ENCODE peak calls at places on chromosomes 11 and 22, in ten cellular contexts. D is GM12891; W is EL; N is globus pallidus; J is B cell; H is T-helper 9 cell; B is naive thymus-derived CD8-positive, alpha-beta T cell; I is activated CD8-positive, alpha-beta memory T cell treated with anti-CD3 and anti-CD28 coated beads, Interleukin-2, amount 50 U/mL, for 48 hours; K is foreskin melanocyte; P is RWPE1. S is an unnamed sample.
A peak's percentile ranks its signal among the peaks of the same experiment; 100 is the strongest.

GRCh38 chr11:112666253-112666652 is 295.0 kb upstream of the NCAM1 start:
- DNase-seq in K (no peak), W (no peak), I (no peak), N (no peak), H (no peak), B (no peak), J (no peak), P (no peak), D (no peak), S (no peak)

GRCh38 chr11:105227363-105227762 is 87.8 kb upstream of the CARD18 start:
- DNase-seq in N (no peak), W (no peak), P (no peak), I (no peak), K (no peak), J (no peak), D (no peak), H (no peak), B (no peak), S (no peak)

GRCh38 chr11:124863826-124864165 is 1.4 kb upstream of the ROBO3 start:
- DNase-seq in H (no peak), N (no peak), K (no peak), I (peak; percentile 46), D (no peak), B (no peak), W (no peak), J (no peak), P (no peak), S (no peak)

GRCh38 chr22:30016596-30016995 is 63.7 kb upstream of the HORMAD2 start:
- DNase-seq in K (no peak), I (no peak), H (no peak), N (no peak), W (peak; percentile 46), D (no peak), J (no peak), P (no peak), B (no peak), S (no peak)

GRCh38 chr11:3153291-3153861 is 11.7 kb downstream of the OSBPL5 start:
- DNase-seq in B (no peak), P (no peak), N (peak; percentile 47), D (no peak), I (no peak), J (no peak), W (peak; percentile 88), H (no peak), K (peak; percentile 46), S (no peak)

GRCh38 chr22:43993072-43993760 is 30.9 kb upstream of the PARVB start:
- DNase-seq in W (peak; percentile 48), D (peak; percentile 77), K (peak; percentile 30), P (peak; percentile 46), B (peak; percentile 47), H (peak; percentile 45), I (peak; percentile 76), N (peak; percentile 27), J (peak; percentile 79), S (peak; percentile 69)

GRCh38 chr11:129277216-129277838 is 85.2 kb upstream of the ARHGAP32 start:
- DNase-seq in B (no peak), J (no peak), D (no peak), W (peak; percentile 21), K (no peak), N (no peak), P (peak; percentile 8), H (no peak), I (no peak), S (no peak)

GRCh38 chr22:40469181-40469580 is 98.8 kb downstream of the SGSM3 start:
- DNase-seq in N (no peak), D (no peak), W (no peak), I (no peak), P (no peak), B (no peak), H (no peak), J (no peak), K (no peak), S (no peak)